ENCODE peak calls at places on chromosomes 13 and 19, in eight cellular contexts. M is Calu3; B is stimulated activated CD4-positive, alpha-beta T cell treated with anti-CD3 and anti-CD28 coated beads, Interleukin-1b, Interleukin-23, amount 100 ng/mL, for 1 hour; L is immature natural killer cell; T is T-helper 2 cell; N is NCI-H2081; J is KG1; S is HT1080. V is an unnamed sample.

GRCh38 chr19:20503536-20503935 is 62.0 kb downstream of the ZNF737 start:
- DNase-seq in T (no peak), M (no peak), L (no peak), J (no peak), S (no peak), B (no peak), N (no peak), V (no peak)

GRCh38 chr19:18204394-18205179 is 745 bp upstream of the RAB3A start:
- DNase-seq in B (no peak), S (peak), L (peak), M (peak), J (no peak), T (no peak), N (peak), V (no peak)

GRCh38 chr13:106596287-106596937 is 28.5 kb upstream of the ARGLU1 start:
- DNase-seq in T (no peak), J (no peak), S (no peak), M (no peak), N (no peak), B (no peak), L (no peak), V (no peak)

GRCh38 chr13:53068841-53069520 is 40.4 kb downstream of the OLFM4 start:
- DNase-seq in T (no peak), M (no peak), L (no peak), B (no peak), S (no peak), J (no peak), N (no peak), V (no peak)

GRCh38 chr19:14835011-14835410 is at the start of the genes OR7A5 and OR7C1:
- DNase-seq in M (no peak), T (no peak), J (no peak), N (no peak), L (no peak), S (no peak), B (no peak), V (no peak)

GRCh38 chr13:21749410-21749809 is 78.5 kb downstream of the FGF9 start:
- DNase-seq in T (no peak), S (no peak), L (no peak), N (no peak), J (no peak), M (no peak), B (no peak), V (no peak)

GRCh38 chr19:19459707-19460251 is 54.3 kb downstream of the GATAD2A start:
- DNase-seq in J (peak), S (peak), L (peak), N (no peak), B (peak), M (no peak), T (peak), V (peak)

GRCh38 chr13:40190656-40191100 is 475.8 kb downstream of the FOXO1 start:
- DNase-seq in N (no peak), L (peak), J (no peak), T (peak), S (peak), M (peak), B (peak), V (no peak)

GRCh38 chr13:101785858-101786257 is 333.4 kb downstream of the ITGBL1 start:
- DNase-seq in L (no peak), T (no peak), N (peak), B (no peak), S (peak), M (peak), J (no peak), V (no peak)

GRCh38 chr13:73107459-73107858 is 48.7 kb downstream of the KLF5 start:
- DNase-seq in S (no peak), B (no peak), N (no peak), L (no peak), J (no peak), T (no peak), M (no peak), V (no peak)

GRCh38 chr19:1651061-1651547 is 1.3 kb downstream of the TCF3 start:
- DNase-seq in N (no peak), B (no peak), S (peak), T (peak), J (no peak), M (no peak), L (peak), V (peak)

GRCh38 chr19:10899171-10899653 is 27.9 kb downstream of the CARM1 start:
- DNase-seq in N (peak), S (no peak), J (no peak), B (no peak), L (no peak), T (no peak), M (peak), V (no peak)

GRCh38 chr13:113291997-113292862 is 4.8 kb upstream of the LAMP1 start:
- DNase-seq in T (no peak), L (no peak), J (no peak), S (peak), B (no peak), M (no peak), N (no peak), V (no peak)

GRCh38 chr19:18995804-18996241 is 37.5 kb downstream of the SUGP2 start:
- DNase-seq in L (peak), N (peak), B (no peak), S (peak), J (no peak), T (peak), M (peak), V (no peak)